ENCODE peak calls at places on chromosomes 12 and 14, in six cellular contexts. One of them, this sample, is unnamed.
A peak's percentile ranks its signal among the peaks of the same experiment; 100 is the strongest.

GRCh38 chr12:83261998-83262397 is 575.3 kb downstream of the TMTC2 start:
- DNase-seq in substantia nigra: no peak
- DNase-seq in omental fat pad: no peak
- DNase-seq in left colon: no peak
- DNase-seq in AG08395: no peak
- DNase-seq in stimulated activated CD8-positive, alpha-beta memory T cell treated with anti-CD3 and anti-CD28 coated beads, Interleukin-15, amount 100 ng/mL, for 24 hours: no peak
- DNase-seq in this sample: no peak

GRCh38 chr14:103516426-103517171 is 6.0 kb downstream of the CKB start:
- DNase-seq in substantia nigra: no peak
- DNase-seq in omental fat pad: no peak
- DNase-seq in left colon: peak; percentile 15
- DNase-seq in AG08395: no peak
- DNase-seq in stimulated activated CD8-positive, alpha-beta memory T cell treated with anti-CD3 and anti-CD28 coated beads, Interleukin-15, amount 100 ng/mL, for 24 hours: no peak
- DNase-seq in this sample: no peak

GRCh38 chr14:29168149-29168548 is 401.6 kb downstream of the FOXG1 start:
- DNase-seq in substantia nigra: no peak
- DNase-seq in omental fat pad: no peak
- DNase-seq in left colon: no peak
- DNase-seq in AG08395: no peak
- DNase-seq in stimulated activated CD8-positive, alpha-beta memory T cell treated with anti-CD3 and anti-CD28 coated beads, Interleukin-15, amount 100 ng/mL, for 24 hours: no peak
- DNase-seq in this sample: no peak

GRCh38 chr12:83818888-83819287 is 1093.7 kb downstream of the SLC6A15 start:
- DNase-seq in substantia nigra: no peak
- DNase-seq in omental fat pad: no peak
- DNase-seq in left colon: no peak
- DNase-seq in AG08395: peak; percentile 45
- DNase-seq in stimulated activated CD8-positive, alpha-beta memory T cell treated with anti-CD3 and anti-CD28 coated beads, Interleukin-15, amount 100 ng/mL, for 24 hours: no peak
- DNase-seq in this sample: no peak

GRCh38 chr14:104536942-104537612 is 42.5 kb upstream of the C14orf180 start:
- DNase-seq in substantia nigra: no peak
- DNase-seq in omental fat pad: no peak
- DNase-seq in left colon: no peak
- DNase-seq in AG08395: peak; percentile 20
- DNase-seq in stimulated activated CD8-positive, alpha-beta memory T cell treated with anti-CD3 and anti-CD28 coated beads, Interleukin-15, amount 100 ng/mL, for 24 hours: no peak
- DNase-seq in this sample: no peak

GRCh38 chr12:108193922-108194321 is 64.8 kb downstream of the WSCD2 start:
- DNase-seq in substantia nigra: peak; percentile 6
- DNase-seq in omental fat pad: no peak
- DNase-seq in left colon: no peak
- DNase-seq in AG08395: peak; percentile 50
- DNase-seq in stimulated activated CD8-positive, alpha-beta memory T cell treated with anti-CD3 and anti-CD28 coated beads, Interleukin-15, amount 100 ng/mL, for 24 hours: no peak
- DNase-seq in this sample: no peak

GRCh38 chr12:102962532-102962931 is 5.1 kb downstream of the ASCL1 start:
- DNase-seq in substantia nigra: no peak
- DNase-seq in omental fat pad: no peak
- DNase-seq in left colon: no peak
- DNase-seq in AG08395: no peak
- DNase-seq in stimulated activated CD8-positive, alpha-beta memory T cell treated with anti-CD3 and anti-CD28 coated beads, Interleukin-15, amount 100 ng/mL, for 24 hours: no peak
- DNase-seq in this sample: no peak

GRCh38 chr12:115341442-115341841 is 657.5 kb upstream of the TBX3 start:
- DNase-seq in substantia nigra: no peak
- DNase-seq in omental fat pad: peak; percentile 72
- DNase-seq in left colon: peak; percentile 65
- DNase-seq in AG08395: peak; percentile 96
- DNase-seq in stimulated activated CD8-positive, alpha-beta memory T cell treated with anti-CD3 and anti-CD28 coated beads, Interleukin-15, amount 100 ng/mL, for 24 hours: no peak
- DNase-seq in this sample: no peak

This sample was measured in C1 segment of cervical spinal cord.